ENCODE peak calls at places on chromosomes 11 and 22, in six cellular contexts. One of them, this sample, is unnamed.
A peak's percentile ranks its signal among the peaks of the same experiment; 100 is the strongest.

GRCh38 chr22:19785461-19786263 is 25.1 kb downstream of the TBX1 start:
- DNase-seq in A549: no peak
- DNase-seq in IMR-90: no peak
- DNase-seq in GM12878: no peak
- DNase-seq in K562: no peak
- DNase-seq in H1: no peak
- DNase-seq in this sample: no peak

GRCh38 chr11:48037709-48038468 is 57.5 kb downstream of the PTPRJ start:
- DNase-seq in A549: no peak
- DNase-seq in IMR-90: peak; percentile 77
- DNase-seq in GM12878: no peak
- DNase-seq in K562: no peak
- DNase-seq in H1: no peak
- DNase-seq in this sample: no peak

GRCh38 chr11:15617126-15617525 is 502.4 kb downstream of the INSC start:
- DNase-seq in A549: no peak
- DNase-seq in IMR-90: no peak
- DNase-seq in GM12878: no peak
- DNase-seq in K562: no peak
- DNase-seq in H1: no peak
- DNase-seq in this sample: no peak

GRCh38 chr11:14070866-14071265 is 108.3 kb downstream of the SPON1 start:
- DNase-seq in A549: no peak
- DNase-seq in IMR-90: no peak
- DNase-seq in GM12878: no peak
- DNase-seq in K562: no peak
- DNase-seq in H1: no peak
- DNase-seq in this sample: no peak

GRCh38 chr11:33733978-33734377 is 2.2 kb downstream of the CD59 start:
- DNase-seq in A549: no peak
- DNase-seq in IMR-90: no peak
- DNase-seq in GM12878: no peak
- DNase-seq in K562: no peak
- DNase-seq in H1: no peak
- DNase-seq in this sample: no peak

GRCh38 chr11:116696381-116696941 is 76.3 kb downstream of the BUD13 start:
- DNase-seq in A549: no peak
- DNase-seq in IMR-90: no peak
- DNase-seq in GM12878: no peak
- DNase-seq in K562: no peak
- DNase-seq in H1: no peak
- DNase-seq in this sample: no peak

GRCh38 chr11:41868606-41869005 is 409.2 kb upstream of the LRRC4C start:
- DNase-seq in A549: no peak
- DNase-seq in IMR-90: no peak
- DNase-seq in GM12878: no peak
- DNase-seq in K562: no peak
- DNase-seq in H1: no peak
- DNase-seq in this sample: no peak

GRCh38 chr11:116578971-116579687 is 193.7 kb downstream of the BUD13 start:
- DNase-seq in A549: no peak
- DNase-seq in IMR-90: no peak
- DNase-seq in GM12878: no peak
- DNase-seq in K562: no peak
- DNase-seq in H1: no peak
- DNase-seq in this sample: peak; percentile 23

GRCh38 chr11:129143335-129143734 is 48.8 kb downstream of the ARHGAP32 start:
- DNase-seq in A549: peak; percentile 52
- DNase-seq in IMR-90: peak; percentile 99
- DNase-seq in GM12878: no peak
- DNase-seq in K562: no peak
- DNase-seq in H1: peak; percentile 17
- DNase-seq in this sample: peak; percentile 97

GRCh38 chr11:116384407-116384806 is 388.4 kb downstream of the BUD13 start:
- DNase-seq in A549: no peak
- DNase-seq in IMR-90: no peak
- DNase-seq in GM12878: no peak
- DNase-seq in K562: no peak
- DNase-seq in H1: no peak
- DNase-seq in this sample: no peak

GRCh38 chr11:91173701-91174100 is 950.9 kb upstream of the CHORDC1 start:
- DNase-seq in A549: no peak
- DNase-seq in IMR-90: peak; percentile 28
- DNase-seq in GM12878: no peak
- DNase-seq in K562: no peak
- DNase-seq in H1: no peak
- DNase-seq in this sample: no peak

GRCh38 chr11:128802358-128802981 is 64.6 kb downstream of the KCNJ1 start:
- DNase-seq in A549: peak; percentile 43
- DNase-seq in IMR-90: no peak
- DNase-seq in GM12878: no peak
- DNase-seq in K562: no peak
- DNase-seq in H1: no peak
- DNase-seq in this sample: no peak

GRCh38 chr11:10550503-10550902 is 9.5 kb upstream of the RNF141 start:
- DNase-seq in A549: no peak
- DNase-seq in IMR-90: peak; percentile 82
- DNase-seq in GM12878: no peak
- DNase-seq in K562: no peak
- DNase-seq in H1: no peak
- DNase-seq in this sample: peak; percentile 34

GRCh38 chr11:843818-844692 is 1.4 kb downstream of the TSPAN4 start:
- DNase-seq in A549: peak; percentile 86
- DNase-seq in IMR-90: peak; percentile 90
- DNase-seq in GM12878: no peak
- DNase-seq in K562: peak; percentile 49
- DNase-seq in H1: peak; percentile 89
- DNase-seq in this sample: peak; percentile 89

GRCh38 chr11:8277691-8278090 is 14.0 kb upstream of the LMO1 start:
- DNase-seq in A549: no peak
- DNase-seq in IMR-90: no peak
- DNase-seq in GM12878: no peak
- DNase-seq in K562: no peak
- DNase-seq in H1: no peak
- DNase-seq in this sample: no peak

GRCh38 chr22:43262990-43263644 is 76.2 kb upstream of the TTLL12 start:
- DNase-seq in A549: no peak
- DNase-seq in IMR-90: no peak
- DNase-seq in GM12878: peak; percentile 12
- DNase-seq in K562: peak; percentile 49
- DNase-seq in H1: no peak
- DNase-seq in this sample: peak; percentile 85

GRCh38 chr22:18110194-18110943 is at the start of gene TUBA8:
- DNase-seq in A549: no peak
- DNase-seq in IMR-90: peak; percentile 16
- DNase-seq in GM12878: no peak
- DNase-seq in K562: no peak
- DNase-seq in H1: no peak
- DNase-seq in this sample: no peak

GRCh38 chr11:116162541-116163230 is 610.1 kb downstream of the BUD13 start:
- DNase-seq in A549: no peak
- DNase-seq in IMR-90: no peak
- DNase-seq in GM12878: no peak
- DNase-seq in K562: no peak
- DNase-seq in H1: no peak
- DNase-seq in this sample: no peak

GRCh38 chr11:134853972-134854371 is 441.9 kb upstream of the B3GAT1 start:
- DNase-seq in A549: no peak
- DNase-seq in IMR-90: no peak
- DNase-seq in GM12878: no peak
- DNase-seq in K562: no peak
- DNase-seq in H1: no peak
- DNase-seq in this sample: no peak

GRCh38 chr22:32737811-32738210 is 63.7 kb upstream of the TIMP3 start:
- DNase-seq in A549: no peak
- DNase-seq in IMR-90: peak; percentile 23
- DNase-seq in GM12878: no peak
- DNase-seq in K562: no peak
- DNase-seq in H1: no peak
- DNase-seq in this sample: no peak

GRCh38 chr11:94129505-94130335 is 1.1 kb downstream of the PANX1 start:
- DNase-seq in A549: no peak
- DNase-seq in IMR-90: peak; percentile 39
- DNase-seq in GM12878: no peak
- DNase-seq in K562: no peak
- DNase-seq in H1: no peak
- DNase-seq in this sample: no peak

GRCh38 chr11:6646040-6646439 is 9.6 kb downstream of the DCHS1 start:
- DNase-seq in A549: no peak
- DNase-seq in IMR-90: peak; percentile 80
- DNase-seq in GM12878: no peak
- DNase-seq in K562: peak; percentile 34
- DNase-seq in H1: no peak
- DNase-seq in this sample: no peak
- TF ChIP-seq POLR2A in A549: no peak
- TF ChIP-seq POLR2A in IMR-90: no peak
- TF ChIP-seq POLR2A in GM12878: no peak
- TF ChIP-seq POLR2A in K562: no peak
- TF ChIP-seq POLR2A in H1: no peak
- TF ChIP-seq POLR2A in this sample: no peak

GRCh38 chr11:111021131-111021530 is 224.4 kb upstream of the POU2AF2 start:
- DNase-seq in A549: no peak
- DNase-seq in IMR-90: no peak
- DNase-seq in GM12878: no peak
- DNase-seq in K562: no peak
- DNase-seq in H1: no peak
- DNase-seq in this sample: no peak
- TF ChIP-seq RFX5 in A549: no peak
- TF ChIP-seq RFX5 in IMR-90: no peak
- TF ChIP-seq RFX5 in GM12878: no peak
- TF ChIP-seq RFX5 in K562: no peak
- TF ChIP-seq RFX5 in H1: no peak
- TF ChIP-seq RFX5 in this sample: no peak

GRCh38 chr11:3227568-3228444 is 4.4 kb downstream of the MRGPRE start:
- DNase-seq in A549: no peak
- DNase-seq in IMR-90: no peak
- DNase-seq in GM12878: no peak
- DNase-seq in K562: no peak
- DNase-seq in H1: no peak
- DNase-seq in this sample: no peak
- TF ChIP-seq POLR2A in A549: no peak
- TF ChIP-seq POLR2A in IMR-90: no peak
- TF ChIP-seq POLR2A in GM12878: no peak
- TF ChIP-seq POLR2A in K562: no peak
- TF ChIP-seq POLR2A in H1: no peak
- TF ChIP-seq POLR2A in this sample: no peak

DNA sequence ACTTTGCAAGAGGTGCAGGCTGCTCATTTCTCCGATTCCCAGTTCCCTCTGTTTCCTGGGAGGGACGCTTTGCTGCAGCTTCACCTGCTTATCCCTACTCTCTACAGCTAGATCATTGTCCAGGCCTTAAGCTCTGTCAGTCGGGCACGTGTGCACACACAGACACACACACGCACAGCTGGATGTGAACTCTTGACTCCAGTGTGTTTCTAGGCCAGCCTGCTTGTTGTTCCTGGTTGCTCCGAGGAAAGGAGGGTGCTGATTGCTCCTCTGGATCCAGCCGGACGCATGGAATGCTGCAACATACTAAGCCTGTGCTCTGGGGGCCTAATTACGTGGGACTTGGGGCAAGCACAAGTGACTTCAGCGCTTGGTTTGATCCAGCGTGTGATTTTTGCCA is 19.7 kb downstream of the ZNRF3 start:
- DNase-seq in A549: no peak
- DNase-seq in IMR-90: no peak
- DNase-seq in GM12878: no peak
- DNase-seq in K562: no peak
- DNase-seq in H1: no peak
- DNase-seq in this sample: no peak
- TF ChIP-seq RFX5 in A549: no peak
- TF ChIP-seq RFX5 in IMR-90: no peak
- TF ChIP-seq RFX5 in GM12878: no peak
- TF ChIP-seq RFX5 in K562: no peak
- TF ChIP-seq RFX5 in H1: no peak
- TF ChIP-seq RFX5 in this sample: no peak

GRCh38 chr11:64891215-64891848 is 12.9 kb upstream of the EHD1 start:
- DNase-seq in A549: no peak
- DNase-seq in IMR-90: no peak
- DNase-seq in GM12878: no peak
- DNase-seq in K562: no peak
- DNase-seq in H1: no peak
- DNase-seq in this sample: no peak
- TF ChIP-seq POLR2A in A549: no peak
- TF ChIP-seq POLR2A in IMR-90: no peak
- TF ChIP-seq POLR2A in GM12878: no peak
- TF ChIP-seq POLR2A in K562: no peak
- TF ChIP-seq POLR2A in H1: no peak
- TF ChIP-seq POLR2A in this sample: no peak

GRCh38 chr11:17599460-17599925 is 52.4 kb downstream of the OTOG start:
- DNase-seq in A549: no peak
- DNase-seq in IMR-90: no peak
- DNase-seq in GM12878: no peak
- DNase-seq in K562: no peak
- DNase-seq in H1: no peak
- DNase-seq in this sample: no peak
- TF ChIP-seq RFX5 in A549: no peak
- TF ChIP-seq RFX5 in IMR-90: no peak
- TF ChIP-seq RFX5 in GM12878: no peak
- TF ChIP-seq RFX5 in K562: no peak
- TF ChIP-seq RFX5 in H1: no peak
- TF ChIP-seq RFX5 in this sample: no peak

This sample was measured in HepG2.